ENCODE peak calls at places on chromosomes 4 and X, in four cellular contexts. O is NCI-H1105 treated with DMSO at 0.1 percent for 48 hours; G is activated CD4-positive, alpha-beta T cell treated with anti-CD3 and anti-CD28 coated beads, Interleukin-2, amount 50 U/mL, for 1 hour; N is lower lobe of right lung. U is an unnamed sample.

GRCh38 chr4:679571-680083 is 5.3 kb downstream of the MYL5 start:
- DNase-seq in N (no peak), O (no peak), G (no peak), U (no peak)

GRCh38 chrX:30799327-30799726 is 89.7 kb downstream of the TAB3 start:
- DNase-seq in O (no peak), G (no peak), N (no peak), U (no peak)

GRCh38 chr4:94676910-94677309 is 80.8 kb upstream of the BMPR1B start:
- DNase-seq in G (no peak), N (no peak), O (no peak), U (no peak)

GRCh38 chrX:1412551-1413161 is 20.7 kb upstream of the SLC25A6 start:
- DNase-seq in G (no peak), N (peak; percentile 30), O (no peak), U (no peak)

GRCh38 chr4:140877781-140878180 is 121.6 kb upstream of the TBC1D9 start:
- DNase-seq in O (no peak), G (no peak), N (no peak), U (no peak)

GRCh38 chrX:7109838-7110793 is 37.4 kb upstream of the STS start:
- DNase-seq in O (no peak), N (no peak), G (no peak), U (no peak)

GRCh38 chrX:36867143-36867542 is 141.0 kb upstream of the FAM47C start:
- DNase-seq in N (no peak), O (peak; percentile 4), G (no peak), U (no peak)

GRCh38 chr4:52983563-52984303 is 121.6 kb downstream of the RASL11B start:
- DNase-seq in G (no peak), O (peak; percentile 57), N (no peak), U (no peak)

GRCh38 chr4:575281-576141 is 584 bp downstream of the TMEM271 start:
- DNase-seq in G (no peak), O (peak; percentile 20), N (no peak), U (no peak)

GRCh38 chr4:126318376-126318775 is 1003.6 kb downstream of the FAT4 start:
- DNase-seq in G (no peak), O (peak; percentile 9), N (no peak), U (no peak)

GRCh38 chr4:54228064-54228527 is 997 bp upstream of the PDGFRA start:
- DNase-seq in O (peak; percentile 47), G (no peak), N (peak; percentile 62), U (peak; percentile 74)

GRCh38 chr4:65502151-65502691 is 168.1 kb downstream of the EPHA5 start:
- DNase-seq in N (no peak), G (no peak), O (no peak), U (no peak)

GRCh38 chr4:114180481-114180880 is 201.0 kb upstream of the ARSJ start:
- DNase-seq in G (peak; percentile 2), O (no peak), N (no peak), U (peak; percentile 55)

GRCh38 chrX:2397648-2398340 is 103.0 kb downstream of the DHRSX start:
- DNase-seq in G (no peak), O (no peak), N (no peak), U (peak; percentile 20)

GRCh38 chr4:56698329-56698728 is 17.2 kb upstream of the HOPX start:
- DNase-seq in G (no peak), O (no peak), N (peak; percentile 66), U (no peak)

GRCh38 chrX:154603438-154604430 is 15.3 kb downstream of the CTAG1B start:
- DNase-seq in O (no peak), N (no peak), G (no peak), U (no peak)

GRCh38 chr4:89598602-89599001 is 238.4 kb downstream of the SNCA start:
- DNase-seq in O (peak; percentile 26), N (no peak), G (no peak), U (no peak)

GRCh38 chr4:152935661-152936445 is at the start of gene FHDC1:
- DNase-seq in G (no peak), O (peak; percentile 62), N (peak; percentile 90), U (no peak)

GRCh38 chrX:52608961-52609360 is 45.7 kb downstream of the SSX7 start:
- DNase-seq in O (no peak), N (no peak), G (no peak), U (no peak)

GRCh38 chrX:78595901-78596502 is 63.1 kb downstream of the RTL3 start:
- DNase-seq in G (no peak), O (no peak), N (no peak), U (no peak)

GRCh38 chrX:154748712-154749339 is 2.1 kb downstream of the GAB3 start:
- DNase-seq in O (peak; percentile 73), G (no peak), N (no peak), U (no peak)

GRCh38 chrX:32933548-32933947 is 277.8 kb downstream of the DMD start:
- DNase-seq in O (no peak), N (no peak), G (no peak), U (no peak)

GRCh38 chr4:791866-792630 is 33.9 kb downstream of the CPLX1 start:
- DNase-seq in O (no peak), G (peak; percentile 44), N (peak; percentile 60), U (no peak)

GRCh38 chrX:45070116-45071007 is 130.3 kb downstream of the DIPK2B start:
- DNase-seq in N (no peak), G (no peak), O (peak; percentile 36), U (no peak)

GRCh38 chr4:186002853-186003252 is 66.1 kb upstream of the TLR3 start:
- DNase-seq in N (no peak), O (no peak), G (no peak), U (no peak)

GRCh38 chr4:73589887-73590801 is 30.1 kb downstream of the RASSF6 start:
- DNase-seq in O (peak; percentile 91), G (no peak), N (no peak), U (no peak)

GRCh38 chrX:40176256-40176978 is 78.7 kb upstream of the BCOR start:
- DNase-seq in G (peak; percentile 73), O (no peak), N (peak; percentile 82), U (peak; percentile 74)

GRCh38 chrX:23292979-23293651 is 41.5 kb upstream of the PTCHD1 start:
- DNase-seq in G (no peak), N (no peak), O (no peak), U (no peak)

GRCh38 chr4:184287697-184288255 is 70.1 kb upstream of the ENPP6 start:
- DNase-seq in G (no peak), O (no peak), N (peak; percentile 72), U (no peak)

GRCh38 chrX:115332832-115333231 is 43.3 kb downstream of the LUZP4 start:
- DNase-seq in G (no peak), N (no peak), O (no peak), U (no peak)

GRCh38 chr4:13349096-13349495 is 135.0 kb downstream of the RAB28 start:
- DNase-seq in O (no peak), N (no peak), G (no peak), U (no peak)

GRCh38 chrX:1491851-1492349 is 39.2 kb upstream of the ASMTL start:
- DNase-seq in O (no peak), N (no peak), G (no peak), U (peak; percentile 38)

GRCh38 chr4:183300070-183300469 is 20.0 kb downstream of the CLDN22 start:
- DNase-seq in N (peak; percentile 57), G (no peak), O (no peak), U (no peak)

GRCh38 chr4:77845400-77845799 is 17.2 kb upstream of the MRPL1 start:
- DNase-seq in G (no peak), O (no peak), N (no peak), U (no peak)

GRCh38 chr4:168848112-168848511 is 161.9 kb downstream of the CBR4 start:
- DNase-seq in N (no peak), O (no peak), G (no peak), U (peak; percentile 30)

GRCh38 chrX:31376408-31376807 is 304.6 kb upstream of the FTHL17 start:
- DNase-seq in G (no peak), N (no peak), O (no peak), U (no peak)

GRCh38 chrX:46015653-46016052 is 529.6 kb downstream of the ZNF674 start:
- DNase-seq in O (no peak), G (no peak), N (no peak), U (no peak)

GRCh38 chr4:37989398-37990260 is 29.4 kb downstream of the PTTG2 start:
- DNase-seq in G (no peak), O (no peak), N (no peak), U (no peak)

U was measured in right lobe of liver.